ENCODE peak calls at places on chromosomes 1 and 21, in ten cellular contexts. F, N, V, Y, B, S, W, Q, R and L are unnamed samples.
A peak's percentile ranks its signal among the peaks of the same experiment; 100 is the strongest.

GRCh38 chr1:6357243-6357929 is 36.2 kb downstream of the ACOT7 start:
- DNase-seq in F (no peak), N (no peak), V (no peak), Y (no peak), B (peak; percentile 43), S (no peak), W (no peak), Q (peak; percentile 47), R (no peak), L (no peak)

GRCh38 chr1:183859865-183860264 is 54.9 kb downstream of the RGL1 start:
- DNase-seq in F (no peak), N (peak; percentile 20), V (no peak), Y (no peak), B (no peak), S (no peak), W (no peak), Q (no peak), R (no peak), L (no peak)

GRCh38 chr21:18499761-18500376 is 96.3 kb upstream of the TMPRSS15 start:
- DNase-seq in F (no peak), N (peak; percentile 21), V (peak; percentile 40), Y (peak; percentile 10), B (peak; percentile 4), S (no peak), W (peak; percentile 35), Q (peak; percentile 12), R (no peak), L (no peak)

GRCh38 chr1:101567582-101568189 is 330.9 kb downstream of the S1PR1 start:
- DNase-seq in F (no peak), N (peak; percentile 3), V (peak; percentile 31), Y (peak; percentile 2), B (peak; percentile 21), S (no peak), W (peak; percentile 42), Q (peak; percentile 40), R (no peak), L (no peak)

GRCh38 chr1:114094303-114094663 is 59.4 kb downstream of the SYT6 start:
- DNase-seq in F (no peak), N (no peak), V (no peak), Y (no peak), B (no peak), S (no peak), W (no peak), Q (no peak), R (no peak), L (no peak)

GRCh38 chr1:51566260-51566659 is 47.2 kb upstream of the EPS15 start:
- DNase-seq in F (no peak), N (no peak), V (no peak), Y (no peak), B (no peak), S (no peak), W (no peak), Q (no peak), R (no peak), L (no peak)

GRCh38 chr1:1361982-1362423 is 3.6 kb upstream of the MXRA8 start:
- DNase-seq in F (no peak), N (peak; percentile 75), V (no peak), Y (no peak), B (no peak), S (no peak), W (no peak), Q (peak; percentile 20), R (peak; percentile 69), L (peak; percentile 62)

GRCh38 chr1:108050134-108050533 is 85.2 kb upstream of the VAV3 start:
- DNase-seq in F (no peak), N (no peak), V (no peak), Y (no peak), B (no peak), S (no peak), W (peak; percentile 9), Q (no peak), R (no peak), L (peak; percentile 82)

DNA sequence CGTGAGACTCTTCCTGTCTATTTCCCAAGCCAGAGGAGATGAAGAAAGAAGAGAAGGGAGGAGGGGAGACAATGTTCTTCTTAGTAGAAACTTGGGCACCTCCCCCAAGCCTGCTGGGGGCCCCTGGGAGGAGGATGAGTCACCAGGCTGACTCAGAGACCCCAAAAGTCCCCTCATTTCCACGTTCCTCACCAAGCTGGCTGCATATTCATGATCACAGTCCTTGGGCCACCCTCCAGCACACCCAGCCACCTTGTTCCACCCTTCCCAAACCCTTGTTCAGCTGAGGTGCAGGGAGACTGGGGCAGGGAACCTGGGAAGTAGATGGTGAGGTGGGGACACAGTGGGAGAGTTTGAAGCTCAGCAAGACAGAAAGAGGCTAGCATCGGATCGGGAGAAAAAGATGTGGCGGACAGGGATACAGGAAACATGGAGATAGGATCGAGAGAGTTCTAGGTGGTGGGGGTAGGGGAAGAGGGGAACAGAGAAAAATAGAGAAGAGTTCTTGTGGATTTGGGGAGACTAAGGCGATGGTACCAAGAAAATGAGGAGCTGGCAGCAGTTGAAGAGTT is 712 bp downstream of the RAB13 start:
- DNase-seq in F (no peak), N (no peak), V (no peak), Y (no peak), B (peak; percentile 74), S (peak; percentile 94), W (peak; percentile 68), Q (peak; percentile 36), R (no peak), L (no peak)
- TF ChIP-seq POLR2AphosphoS5 in F (no peak), N (no peak), V (no peak), Y (no peak), B (peak; percentile 65), S (peak; percentile 42), W (peak; percentile 39), Q (peak; percentile 32), R (peak; percentile 70), L (no peak)

GRCh38 chr1:34868230-34869049 is 8.9 kb upstream of the SMIM12 start:
- DNase-seq in F (no peak), N (no peak), V (no peak), Y (no peak), B (no peak), S (no peak), W (no peak), Q (no peak), R (no peak), L (no peak)

GRCh38 chr1:34865573-34865972 is 6.0 kb upstream of the SMIM12 start:
- DNase-seq in F (no peak), N (no peak), V (no peak), Y (no peak), B (no peak), S (no peak), W (no peak), Q (no peak), R (no peak), L (no peak)

GRCh38 chr1:34865981-34866761 is 6.6 kb upstream of the SMIM12 start:
- DNase-seq in F (peak; percentile 65), N (peak; percentile 41), V (peak; percentile 89), Y (peak; percentile 37), B (peak; percentile 83), S (no peak), W (peak; percentile 63), Q (peak; percentile 92), R (peak; percentile 66), L (peak; percentile 98)

GRCh38 chr1:34867421-34867820 is 7.9 kb upstream of the SMIM12 start:
- DNase-seq in F (no peak), N (no peak), V (no peak), Y (no peak), B (no peak), S (no peak), W (no peak), Q (no peak), R (no peak), L (no peak)

DNA sequence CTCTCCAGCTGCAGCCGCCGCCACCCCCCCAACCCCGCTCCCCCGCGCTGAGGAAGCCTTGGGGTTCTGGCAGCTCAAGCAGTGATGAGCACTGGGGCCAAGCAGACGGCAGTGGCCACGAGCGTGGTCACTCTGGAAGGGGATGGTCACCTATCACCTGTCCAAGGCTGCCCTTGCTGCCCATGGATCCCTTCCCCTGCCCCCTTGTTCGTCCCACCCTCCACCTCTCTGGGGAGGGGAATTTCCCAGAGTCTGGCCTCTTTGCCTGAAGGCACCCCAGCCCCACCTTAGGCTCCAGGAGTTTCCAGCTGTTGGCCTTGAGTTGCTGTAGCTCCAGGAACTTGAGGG is 7.2 kb upstream of the SMIM12 start:
- DNase-seq in F (no peak), N (no peak), V (no peak), Y (no peak), B (no peak), S (no peak), W (no peak), Q (no peak), R (no peak), L (no peak)
- H3K4me3 ChIP-seq in F (peak overlapping the region; percentile 53), N (peak overlapping the region; percentile 29), V (peak overlapping the region; percentile 71), Y (peak overlapping the region; percentile 28), B (peak overlapping the region; percentile 45), S (peak overlapping the region; percentile 58), W (no peak overlapping the region), Q (no peak overlapping the region), R (peak overlapping the region; percentile 78), L (peak overlapping the region; percentile 50)

DNA sequence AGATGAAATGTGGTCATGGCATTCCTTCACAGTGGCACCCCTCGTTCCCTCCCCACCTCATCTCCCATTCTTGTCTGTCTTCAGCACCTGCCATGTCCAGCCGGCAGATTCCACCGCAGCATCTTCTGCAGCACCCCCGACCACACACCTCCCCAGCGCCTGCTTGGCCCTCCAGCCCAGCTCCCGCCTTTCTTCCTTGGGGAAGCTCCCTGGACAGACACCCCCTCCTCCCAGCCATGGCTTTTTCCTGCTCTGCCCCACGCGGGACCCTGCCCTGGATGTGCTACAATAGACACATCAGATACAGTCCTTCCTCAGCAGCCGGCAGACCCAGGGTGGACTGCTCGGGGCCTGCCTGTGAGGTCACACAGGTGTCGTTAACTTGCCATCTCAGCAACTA is 67.1 kb upstream of the FAM3B start:
- DNase-seq in F (no peak), N (no peak), V (no peak), Y (no peak), B (no peak), S (peak; percentile 83), W (no peak), Q (no peak), R (no peak), L (no peak)
- TF ChIP-seq POLR2A in F (no peak), N (no peak), V (no peak), Y (no peak), B (no peak), S (no peak), W (no peak), Q (no peak), R (no peak), L (no peak)

GRCh38 chr1:59418361-59418760 is 121.5 kb downstream of the FGGY start:
- DNase-seq in F (no peak), N (no peak), V (no peak), Y (no peak), B (no peak), S (no peak), W (no peak), Q (no peak), R (no peak), L (no peak)

GRCh38 chr1:59427155-59427554 is 130.3 kb downstream of the FGGY start:
- DNase-seq in F (no peak), N (no peak), V (no peak), Y (peak; percentile 92), B (peak; percentile 39), S (no peak), W (no peak), Q (no peak), R (peak; percentile 56), L (no peak)

GRCh38 chr1:59421232-59421920 is 124.5 kb downstream of the FGGY start:
- DNase-seq in F (no peak), N (no peak), V (no peak), Y (no peak), B (no peak), S (no peak), W (no peak), Q (no peak), R (no peak), L (no peak)

GRCh38 chr1:59427784-59428183 is 130.9 kb downstream of the FGGY start:
- DNase-seq in F (no peak), N (no peak), V (no peak), Y (no peak), B (no peak), S (no peak), W (no peak), Q (no peak), R (no peak), L (no peak)

DNA sequence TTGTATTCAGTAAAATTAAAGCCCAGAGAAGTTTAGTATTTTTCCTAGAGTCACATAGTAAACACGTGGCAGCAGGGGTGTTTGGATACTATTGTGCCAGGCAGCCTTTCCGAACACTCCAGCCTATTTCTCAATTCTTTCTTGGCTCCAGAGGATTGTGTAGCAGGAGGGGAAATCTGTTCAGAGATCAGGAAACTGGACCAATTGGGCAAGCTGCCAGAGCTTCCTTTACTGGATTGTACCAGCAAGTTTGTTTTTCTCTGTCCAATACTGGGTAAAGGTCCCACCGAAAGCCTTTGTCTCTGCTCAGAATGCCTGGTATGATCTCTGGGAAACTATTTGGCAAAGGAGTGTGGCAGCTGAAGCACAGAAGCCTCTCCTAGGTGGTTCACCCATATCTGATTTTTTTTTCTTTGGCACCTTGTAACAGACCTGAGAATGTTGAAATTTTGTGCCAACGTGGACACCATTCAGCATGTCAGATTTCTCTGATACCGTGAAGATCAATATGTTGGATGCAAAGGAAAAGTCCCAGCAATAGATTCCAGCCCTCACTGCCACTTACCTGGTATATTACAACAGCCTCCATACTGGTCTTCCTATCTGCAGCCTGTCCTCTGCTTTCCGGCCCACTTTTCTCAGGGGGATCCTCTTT is 126.2 kb downstream of the FGGY start:
- DNase-seq in F (peak; percentile 98), N (peak; percentile 92), V (peak; percentile 92), Y (no peak), B (no peak), S (no peak), W (peak; percentile 97), Q (peak; percentile 72), R (peak; percentile 96), L (no peak)
- TF ChIP-seq POLR2AphosphoS5 in F (peak; percentile 91), N (no peak), V (peak; percentile 20), Y (no peak), B (no peak), S (no peak), W (no peak), Q (no peak), R (no peak), L (peak; percentile 21)